ENCODE peak calls at places on chromosomes 16 and 17, in eight cellular contexts. One of them, this sample, is unnamed.

GRCh38 chr16:4123617-4124300 is 7.5 kb upstream of the ADCY9 start:
- DNase-seq in RCC 7860: no peak
- DNase-seq in tibial nerve: no peak
- DNase-seq in H54: no peak
- DNase-seq in NCI-H2081: no peak
- DNase-seq in glutamatergic neuron: no peak
- DNase-seq in AG04450: peak; percentile 39
- DNase-seq in cardiac fibroblast: peak; percentile 10
- DNase-seq in this sample: no peak

GRCh38 chr16:81410643-81411235 is 33.9 kb upstream of the CMIP start:
- DNase-seq in tibial nerve: no peak
- DNase-seq in glutamatergic neuron: no peak
- DNase-seq in RCC 7860: no peak
- DNase-seq in AG04450: no peak
- DNase-seq in cardiac fibroblast: peak; percentile 26
- DNase-seq in NCI-H2081: no peak
- DNase-seq in H54: no peak
- DNase-seq in this sample: no peak

GRCh38 chr16:27313422-27314160 is at the start of gene IL4R:
- DNase-seq in cardiac fibroblast: peak; percentile 93
- DNase-seq in tibial nerve: no peak
- DNase-seq in RCC 7860: peak; percentile 74
- DNase-seq in NCI-H2081: no peak
- DNase-seq in AG04450: peak; percentile 38
- DNase-seq in H54: peak; percentile 55
- DNase-seq in glutamatergic neuron: peak; percentile 52
- DNase-seq in this sample: no peak

GRCh38 chr16:89112377-89113151 is 18.9 kb downstream of the ACSF3 start:
- DNase-seq in tibial nerve: no peak
- DNase-seq in H54: no peak
- DNase-seq in AG04450: no peak
- DNase-seq in RCC 7860: no peak
- DNase-seq in NCI-H2081: no peak
- DNase-seq in cardiac fibroblast: no peak
- DNase-seq in glutamatergic neuron: peak; percentile 11
- DNase-seq in this sample: no peak

GRCh38 chr17:49681336-49681735 is 3.4 kb upstream of the SPOP start:
- DNase-seq in glutamatergic neuron: peak; percentile 25
- DNase-seq in RCC 7860: no peak
- DNase-seq in NCI-H2081: no peak
- DNase-seq in tibial nerve: no peak
- DNase-seq in H54: no peak
- DNase-seq in cardiac fibroblast: no peak
- DNase-seq in AG04450: no peak
- DNase-seq in this sample: no peak

GRCh38 chr17:74526681-74527080 is 4.6 kb downstream of the CD300LB start:
- DNase-seq in tibial nerve: no peak
- DNase-seq in glutamatergic neuron: no peak
- DNase-seq in RCC 7860: no peak
- DNase-seq in NCI-H2081: no peak
- DNase-seq in cardiac fibroblast: no peak
- DNase-seq in AG04450: no peak
- DNase-seq in H54: no peak
- DNase-seq in this sample: no peak

GRCh38 chr16:19967561-19967960 is 82.9 kb upstream of the GPRC5B start:
- DNase-seq in AG04450: no peak
- DNase-seq in H54: no peak
- DNase-seq in NCI-H2081: no peak
- DNase-seq in glutamatergic neuron: no peak
- DNase-seq in cardiac fibroblast: no peak
- DNase-seq in RCC 7860: no peak
- DNase-seq in tibial nerve: no peak
- DNase-seq in this sample: no peak

GRCh38 chr17:64780096-64781012 is 118.2 kb upstream of the SMURF2 start:
- DNase-seq in RCC 7860: no peak
- DNase-seq in glutamatergic neuron: no peak
- DNase-seq in NCI-H2081: peak; percentile 36
- DNase-seq in cardiac fibroblast: no peak
- DNase-seq in H54: no peak
- DNase-seq in AG04450: no peak
- DNase-seq in tibial nerve: no peak
- DNase-seq in this sample: peak; percentile 47

GRCh38 chr16:28001184-28001583 is 62.3 kb downstream of the GSG1L start:
- DNase-seq in cardiac fibroblast: no peak
- DNase-seq in glutamatergic neuron: no peak
- DNase-seq in tibial nerve: no peak
- DNase-seq in H54: no peak
- DNase-seq in RCC 7860: no peak
- DNase-seq in NCI-H2081: no peak
- DNase-seq in AG04450: no peak
- DNase-seq in this sample: no peak

GRCh38 chr16:85573696-85574641 is 39.2 kb upstream of the GSE1 start:
- DNase-seq in glutamatergic neuron: no peak
- DNase-seq in H54: no peak
- DNase-seq in cardiac fibroblast: peak; percentile 87
- DNase-seq in AG04450: no peak
- DNase-seq in tibial nerve: no peak
- DNase-seq in NCI-H2081: peak; percentile 35
- DNase-seq in RCC 7860: no peak
- DNase-seq in this sample: no peak

GRCh38 chr17:65918921-65919546 is 272.9 kb downstream of the CEP112 start:
- DNase-seq in AG04450: no peak
- DNase-seq in NCI-H2081: no peak
- DNase-seq in RCC 7860: no peak
- DNase-seq in tibial nerve: no peak
- DNase-seq in cardiac fibroblast: peak; percentile 35
- DNase-seq in glutamatergic neuron: no peak
- DNase-seq in H54: no peak
- DNase-seq in this sample: no peak

GRCh38 chr16:5582529-5582928 is 484.9 kb upstream of the EEF2KMT start:
- DNase-seq in cardiac fibroblast: no peak
- DNase-seq in tibial nerve: no peak
- DNase-seq in H54: no peak
- DNase-seq in AG04450: no peak
- DNase-seq in NCI-H2081: no peak
- DNase-seq in RCC 7860: no peak
- DNase-seq in glutamatergic neuron: no peak
- DNase-seq in this sample: no peak

GRCh38 chr17:10618202-10618635 is 38.9 kb downstream of the MYH3 start:
- DNase-seq in RCC 7860: peak; percentile 55
- DNase-seq in tibial nerve: peak; percentile 39
- DNase-seq in AG04450: peak; percentile 18
- DNase-seq in H54: peak; percentile 73
- DNase-seq in NCI-H2081: peak; percentile 35
- DNase-seq in glutamatergic neuron: peak; percentile 75
- DNase-seq in cardiac fibroblast: peak; percentile 82
- DNase-seq in this sample: peak; percentile 21

This sample was measured in stimulated activated CD8-positive, alpha-beta memory T cell treated with anti-CD3 and anti-CD28 coated beads, Interleukin-15, amount 100 ng/mL, for 1 hour.